ENCODE peak calls at places on chromosomes 16 and 17, in five cellular contexts. D, S, M, P and U are unnamed samples.
A peak's percentile ranks its signal among the peaks of the same experiment; 100 is the strongest.

GRCh38 chr17:44522883-44523671 is 19.9 kb upstream of the GPATCH8 start:
- DNase-seq in D (peak; percentile 92), S (no peak), M (peak; percentile 94), P (peak; percentile 58), U (peak; percentile 61)

GRCh38 chr16:72856797-72857196 is 191.1 kb downstream of the ZFHX3 start:
- DNase-seq in D (peak; percentile 61), S (no peak), M (peak; percentile 71), P (no peak), U (no peak)

GRCh38 chr16:46673320-46674013 is 15.5 kb downstream of the VPS35 start:
- DNase-seq in D (peak; percentile 63), S (peak; percentile 46), M (peak; percentile 58), P (peak; percentile 77), U (peak; percentile 69)

GRCh38 chr17:80219013-80219776 is 938 bp downstream of the SGSH start:
- DNase-seq in D (peak; percentile 44), S (no peak), M (no peak), P (peak; percentile 88), U (peak; percentile 80)

GRCh38 chr17:29032067-29032551 is 10.8 kb upstream of the PIPOX start:
- DNase-seq in D (peak; percentile 57), S (no peak), M (no peak), P (no peak), U (no peak)

GRCh38 chr17:74812109-74812864 is 36.1 kb upstream of the NAT9 start:
- DNase-seq in D (no peak), S (no peak), M (no peak), P (peak; percentile 4), U (no peak)

GRCh38 chr17:82933911-82934310 is 94.1 kb upstream of the ZNF750 start:
- DNase-seq in D (no peak), S (no peak), M (no peak), P (no peak), U (no peak)

GRCh38 chr16:41439-42068 is 11.9 kb downstream of the POLR3K start:
- DNase-seq in D (no peak), S (no peak), M (no peak), P (no peak), U (no peak)

GRCh38 chr16:79508294-79508693 is 92.2 kb downstream of the MAF start:
- DNase-seq in D (no peak), S (no peak), M (no peak), P (no peak), U (no peak)

DNA sequence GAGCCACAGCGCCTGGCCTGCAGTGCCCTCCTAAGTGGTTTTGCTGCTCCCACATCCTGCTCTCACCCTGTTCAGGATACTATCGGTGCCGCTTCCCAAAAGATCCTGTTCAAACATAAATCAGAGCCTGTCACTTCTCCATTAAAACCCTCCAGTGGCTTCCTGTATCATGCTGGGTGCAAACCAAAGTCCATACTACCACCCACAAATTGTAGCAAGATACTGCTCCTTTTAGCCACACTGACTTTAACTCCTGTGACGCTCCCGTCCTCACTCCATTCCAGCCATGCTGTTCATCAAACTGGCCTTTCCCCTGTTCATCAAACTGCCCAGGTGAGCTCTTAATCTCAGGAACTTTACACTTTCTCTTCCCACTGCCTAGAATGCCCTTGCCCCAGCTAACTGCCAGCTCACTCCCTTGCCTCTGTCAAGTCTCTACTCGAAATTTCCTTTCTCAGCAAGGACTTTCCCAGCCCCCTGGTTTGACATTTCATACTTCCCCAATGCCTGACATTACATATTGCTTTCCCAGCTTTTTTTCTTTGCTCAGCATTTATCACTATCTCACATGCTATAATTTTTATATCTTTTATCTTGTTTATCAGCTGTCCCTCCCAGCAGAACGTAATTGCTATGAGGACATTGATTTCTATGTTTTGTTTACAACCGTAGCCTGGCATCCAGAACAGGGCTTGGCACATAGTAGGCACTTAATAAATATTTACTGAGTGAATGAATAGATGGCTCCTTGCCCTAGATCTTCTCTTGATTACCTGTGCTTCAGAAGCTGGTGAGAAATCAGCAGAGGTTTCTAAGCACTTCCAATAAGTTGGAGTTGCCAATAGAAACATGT is 44.3 kb upstream of the SMURF2 start:
- DNase-seq in D (no peak), S (no peak), M (no peak), P (peak; percentile 86), U (no peak)
- H3K4ac ChIP-seq in D (no peak overlapping the region), S (no peak overlapping the region), M (no peak overlapping the region), P (peak overlapping the region; percentile 55), U (peak overlapping the region; percentile 95)

DNA sequence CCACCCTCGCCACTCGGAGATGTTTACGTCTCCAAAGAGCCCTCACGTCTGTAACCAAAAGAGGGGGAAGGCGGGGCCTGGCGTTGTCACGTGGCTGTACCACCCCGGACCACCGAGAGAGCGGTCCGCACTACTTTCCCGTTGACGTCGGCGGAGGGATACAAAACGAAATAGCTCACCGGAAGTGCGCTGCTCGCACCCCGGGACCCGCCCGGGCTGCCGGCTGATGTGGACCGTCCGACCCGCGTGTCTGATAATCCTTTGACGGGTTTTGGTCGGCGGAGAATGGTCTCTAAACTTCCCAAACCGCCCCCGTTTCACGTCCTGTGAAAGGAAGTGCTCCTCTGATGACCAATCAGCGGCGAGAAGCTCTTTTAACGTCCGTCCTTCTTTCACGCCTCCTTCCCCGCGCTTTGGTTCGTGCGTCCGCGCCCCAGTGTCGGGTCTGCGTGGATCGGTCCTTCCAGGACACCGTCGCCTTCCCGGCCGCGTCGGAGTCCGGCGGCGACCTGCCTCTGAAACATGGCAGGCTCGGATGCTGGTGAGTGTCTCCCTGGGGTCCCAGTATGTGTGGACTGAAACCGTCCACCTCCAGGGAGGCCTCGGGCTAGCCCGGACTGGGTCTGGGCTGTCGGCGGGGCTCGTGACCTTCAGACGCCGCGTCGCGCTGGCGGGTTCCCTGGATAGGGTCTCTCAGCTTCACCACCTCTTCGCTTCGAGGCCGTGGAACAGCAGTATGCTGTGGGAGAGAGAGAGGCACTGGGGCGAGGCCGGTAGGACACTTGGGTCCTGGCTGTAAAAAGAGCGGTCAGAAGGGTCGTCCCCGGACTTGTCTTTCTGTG is at the start of gene CEP95:
- DNase-seq in D (no peak), S (peak; percentile 97), M (peak; percentile 95), P (peak; percentile 99), U (peak; percentile 98)
- H3K4ac ChIP-seq in D (no peak within 1 kb of the TSS), S (no peak within 1 kb of the TSS), M (peak within 1 kb of the TSS; percentile 61), P (peak within 1 kb of the TSS; percentile 100), U (peak within 1 kb of the TSS; percentile 99)

GRCh38 chr17:4500188-4500565 is 1.5 kb downstream of the SPNS2 start:
- DNase-seq in D (no peak), S (no peak), M (no peak), P (no peak), U (no peak)
- H3K4ac ChIP-seq in D (no peak overlapping the region), S (no peak overlapping the region), M (no peak overlapping the region), P (no peak overlapping the region), U (no peak overlapping the region)

DNA sequence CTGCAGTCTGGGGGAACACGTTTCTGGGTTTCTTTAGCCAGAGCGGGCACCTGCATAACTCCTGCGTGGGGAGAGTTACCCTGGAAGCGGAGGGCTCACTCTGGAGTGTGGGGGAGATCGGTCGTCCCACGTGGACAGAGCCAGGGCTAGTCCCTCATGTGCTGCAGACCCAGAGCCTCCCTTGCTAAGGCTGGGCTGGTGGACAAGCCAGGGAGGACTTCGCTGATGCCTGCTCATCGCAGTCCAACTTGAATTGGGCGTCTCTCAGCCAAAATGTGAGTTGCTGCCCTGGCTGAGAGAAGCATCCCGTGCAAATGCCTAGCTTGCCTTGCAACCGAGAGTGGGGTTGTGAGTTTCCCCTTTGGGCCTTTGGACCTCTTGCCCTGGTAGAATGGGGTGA is 986 bp downstream of the CRISPLD2 start:
- DNase-seq in D (no peak), S (no peak), M (no peak), P (no peak), U (no peak)
- H3K4ac ChIP-seq in D (no peak overlapping the region), S (no peak overlapping the region), M (no peak overlapping the region), P (no peak overlapping the region), U (peak overlapping the region; percentile 51)